ENCODE peak calls at places on chromosomes 11 and 22, in ten cellular contexts. O, Y, M, R, Q, Z, C, V, E and L are unnamed samples.

GRCh38 chr11:102761646-102762238 is 18.7 kb downstream of the MMP10 start:
- DNase-seq in O (no peak), Y (peak), M (peak), R (no peak), Q (no peak), Z (no peak), C (no peak), V (no peak), E (no peak), L (no peak)

GRCh38 chr22:44341431-44342346 is 28.9 kb upstream of the SHISAL1 start:
- DNase-seq in O (peak), Y (peak), M (peak), R (no peak), Q (peak), Z (no peak), C (no peak), V (peak), E (no peak), L (no peak)

GRCh38 chr11:118485273-118485672 is 42.0 kb upstream of the TTC36 start:
- DNase-seq in O (no peak), Y (peak), M (no peak), R (no peak), Q (no peak), Z (peak), C (no peak), V (no peak), E (no peak), L (no peak)

GRCh38 chr11:2300936-2301630 is 635 bp downstream of the C11orf21 start:
- DNase-seq in O (no peak), Y (no peak), M (no peak), R (peak), Q (no peak), Z (no peak), C (no peak), V (peak), E (no peak), L (no peak)

GRCh38 chr22:21972293-21972779 is 10.3 kb downstream of the TOP3B start:
- DNase-seq in O (peak), Y (peak), M (peak), R (peak), Q (peak), Z (peak), C (peak), V (no peak), E (peak), L (no peak)

GRCh38 chr11:1134848-1135445 is 22.8 kb upstream of the MUC5AC start:
- DNase-seq in O (no peak), Y (no peak), M (no peak), R (no peak), Q (no peak), Z (no peak), C (no peak), V (no peak), E (no peak), L (no peak)

GRCh38 chr11:1748467-1749019 is 1.9 kb downstream of the IFITM10 start:
- DNase-seq in O (no peak), Y (no peak), M (no peak), R (peak), Q (no peak), Z (no peak), C (no peak), V (no peak), E (no peak), L (no peak)

GRCh38 chr11:60860943-60861342 is 5.2 kb upstream of the PTGDR2 start:
- DNase-seq in O (no peak), Y (no peak), M (no peak), R (peak), Q (no peak), Z (no peak), C (no peak), V (no peak), E (no peak), L (no peak)

GRCh38 chr22:20524004-20524481 is 16.6 kb downstream of the MED15 start:
- DNase-seq in O (no peak), Y (peak), M (no peak), R (peak), Q (no peak), Z (no peak), C (no peak), V (no peak), E (no peak), L (peak)

GRCh38 chr11:133988686-133989410 is 32.1 kb upstream of the IGSF9B start:
- DNase-seq in O (no peak), Y (no peak), M (no peak), R (peak), Q (no peak), Z (no peak), C (no peak), V (no peak), E (no peak), L (no peak)

GRCh38 chr11:77065878-77066228 is 918 bp upstream of the CAPN5 start:
- DNase-seq in O (peak), Y (peak), M (no peak), R (no peak), Q (peak), Z (no peak), C (no peak), V (no peak), E (no peak), L (no peak)

GRCh38 chr22:24697671-24698082 is 76.8 kb downstream of the PIWIL3 start:
- DNase-seq in O (no peak), Y (no peak), M (no peak), R (peak), Q (no peak), Z (no peak), C (no peak), V (peak), E (no peak), L (no peak)

GRCh38 chr22:38860291-38861169 is 11.5 kb downstream of the CBX6 start:
- DNase-seq in O (peak), Y (no peak), M (no peak), R (peak), Q (no peak), Z (no peak), C (no peak), V (no peak), E (no peak), L (no peak)

GRCh38 chr11:70122490-70123198 is 44.5 kb downstream of the ANO1 start:
- DNase-seq in O (peak), Y (no peak), M (no peak), R (peak), Q (no peak), Z (no peak), C (no peak), V (no peak), E (no peak), L (no peak)

GRCh38 chr22:50730941-50731661 is 6.9 kb upstream of the ACR start:
- DNase-seq in O (no peak), Y (no peak), M (no peak), R (no peak), Q (no peak), Z (no peak), C (no peak), V (no peak), E (no peak), L (no peak)

GRCh38 chr22:45454260-45454659 is 40.8 kb downstream of the RIBC2 start:
- DNase-seq in O (no peak), Y (no peak), M (no peak), R (no peak), Q (peak), Z (no peak), C (no peak), V (no peak), E (no peak), L (no peak)

GRCh38 chr22:22111267-22111751 is 128.7 kb upstream of the TOP3B start:
- DNase-seq in O (no peak), Y (peak), M (no peak), R (no peak), Q (peak), Z (peak), C (no peak), V (no peak), E (no peak), L (no peak)

GRCh38 chr11:67638535-67639437 is 777 bp downstream of the TBX10 start:
- DNase-seq in O (no peak), Y (no peak), M (no peak), R (no peak), Q (no peak), Z (no peak), C (no peak), V (no peak), E (no peak), L (no peak)

GRCh38 chr22:50148166-50148500 is 22.4 kb upstream of the PANX2 start:
- DNase-seq in O (no peak), Y (no peak), M (no peak), R (no peak), Q (no peak), Z (no peak), C (no peak), V (no peak), E (no peak), L (no peak)

GRCh38 chr11:122632178-122632824 is 23.2 kb upstream of the UBASH3B start:
- DNase-seq in O (no peak), Y (no peak), M (no peak), R (no peak), Q (no peak), Z (no peak), C (no peak), V (no peak), E (no peak), L (no peak)

GRCh38 chr22:42969348-42969975 is 45.5 kb downstream of the PACSIN2 start:
- DNase-seq in O (no peak), Y (peak), M (no peak), R (no peak), Q (peak), Z (no peak), C (no peak), V (no peak), E (no peak), L (no peak)

GRCh38 chr22:48097723-48098122 is 1335.3 kb downstream of the TBC1D22A start:
- DNase-seq in O (no peak), Y (no peak), M (no peak), R (no peak), Q (no peak), Z (no peak), C (no peak), V (no peak), E (no peak), L (no peak)

GRCh38 chr22:42908082-42908746 is 51.1 kb upstream of the ARFGAP3 start:
- DNase-seq in O (peak), Y (no peak), M (peak), R (no peak), Q (no peak), Z (no peak), C (no peak), V (no peak), E (no peak), L (no peak)

GRCh38 chr11:44727373-44728084 is 767 bp downstream of the TSPAN18 start:
- DNase-seq in O (peak), Y (peak), M (peak), R (peak), Q (peak), Z (peak), C (peak), V (peak), E (peak), L (peak)

GRCh38 chr11:69983571-69983877 is 94.6 kb upstream of the ANO1 start:
- DNase-seq in O (no peak), Y (no peak), M (no peak), R (no peak), Q (no peak), Z (no peak), C (no peak), V (no peak), E (no peak), L (no peak)

GRCh38 chr11:69335010-69335409 is 41.1 kb downstream of the MYEOV start:
- DNase-seq in O (no peak), Y (no peak), M (no peak), R (no peak), Q (no peak), Z (no peak), C (no peak), V (peak), E (no peak), L (no peak)

GRCh38 chr11:128157423-128158298 is 429.7 kb downstream of the ETS1 start:
- DNase-seq in O (peak), Y (peak), M (peak), R (peak), Q (peak), Z (peak), C (peak), V (no peak), E (peak), L (peak)

GRCh38 chr11:95897731-95898130 is 26.2 kb downstream of the MTMR2 start:
- DNase-seq in O (no peak), Y (no peak), M (no peak), R (no peak), Q (peak), Z (no peak), C (no peak), V (no peak), E (no peak), L (no peak)

GRCh38 chr11:127926721-127927120 is 660.6 kb downstream of the ETS1 start:
- DNase-seq in O (no peak), Y (no peak), M (no peak), R (peak), Q (no peak), Z (no peak), C (no peak), V (no peak), E (no peak), L (no peak)

GRCh38 chr11:19116315-19116970 is 525 bp upstream of the ZDHHC13 start:
- DNase-seq in O (no peak), Y (no peak), M (no peak), R (no peak), Q (no peak), Z (peak), C (no peak), V (no peak), E (no peak), L (no peak)

GRCh38 chr22:24247564-24248344 is 2.9 kb upstream of the GGT5 start:
- DNase-seq in O (peak), Y (peak), M (peak), R (peak), Q (peak), Z (peak), C (no peak), V (peak), E (peak), L (no peak)

GRCh38 chr22:32538516-32538915 is 63.9 kb downstream of the FBXO7 start:
- DNase-seq in O (no peak), Y (no peak), M (no peak), R (no peak), Q (no peak), Z (no peak), C (no peak), V (no peak), E (no peak), L (no peak)

GRCh38 chr11:11520231-11521015 is 101.4 kb downstream of the GALNT18 start:
- DNase-seq in O (no peak), Y (no peak), M (no peak), R (no peak), Q (no peak), Z (no peak), C (no peak), V (no peak), E (no peak), L (no peak)

GRCh38 chr11:66728760-66729385 is at the start of gene SPTBN2:
- DNase-seq in O (peak), Y (no peak), M (peak), R (peak), Q (no peak), Z (no peak), C (no peak), V (no peak), E (no peak), L (no peak)

GRCh38 chr22:44801476-44801875 is 49.1 kb downstream of the ARHGAP8 start:
- DNase-seq in O (peak), Y (no peak), M (no peak), R (no peak), Q (no peak), Z (no peak), C (no peak), V (no peak), E (no peak), L (no peak)

GRCh38 chr11:14423633-14424032 is 64.7 kb upstream of the RRAS2 start:
- DNase-seq in O (no peak), Y (peak), M (no peak), R (no peak), Q (no peak), Z (no peak), C (no peak), V (no peak), E (no peak), L (no peak)

GRCh38 chr22:31926969-31927368 is 17.4 kb upstream of the YWHAH start:
- DNase-seq in O (peak), Y (no peak), M (no peak), R (peak), Q (peak), Z (peak), C (no peak), V (no peak), E (no peak), L (no peak)